ENCODE peak calls at places on chromosomes 5 and 9, in four cellular contexts. N is IMR-90, H is neuronal stem cell, V is mesenchymal stem cell. J is an unnamed sample.

GRCh38 chr9:76835571-76836283 is 70.2 kb downstream of the PRUNE2 start:
- DNase-seq in N (peak), H (no peak), V (peak), J (no peak)

GRCh38 chr5:67193479-67193878 is 3.1 kb downstream of the CD180 start:
- DNase-seq in N (no peak), H (no peak), V (no peak), J (no peak)

GRCh38 chr5:96627792-96628191 is 34.4 kb upstream of the CAST start:
- DNase-seq in N (no peak), H (no peak), V (no peak), J (no peak)

GRCh38 chr9:135077497-135078200 is 9.8 kb upstream of the OLFM1 start:
- DNase-seq in N (no peak), H (no peak), V (no peak), J (peak)

GRCh38 chr9:132609184-132609583 is 26.8 kb downstream of the BARHL1 start:
- DNase-seq in N (no peak), H (no peak), V (no peak), J (no peak)

GRCh38 chr5:79255786-79256557 is 20.0 kb downstream of the JMY start:
- DNase-seq in N (peak), H (peak), V (peak), J (peak)

GRCh38 chr9:123344273-123345096 is 11.5 kb upstream of the CRB2 start:
- DNase-seq in N (no peak), H (no peak), V (no peak), J (no peak)

GRCh38 chr9:111975709-111976108 is 79.1 kb downstream of the UGCG start:
- DNase-seq in N (no peak), H (no peak), V (no peak), J (peak)

GRCh38 chr5:43556857-43557593 is at the start of gene PAIP1:
- DNase-seq in N (peak), H (peak), V (peak), J (peak)

GRCh38 chr9:136057236-136058151 is 37.6 kb downstream of the NACC2 start:
- DNase-seq in N (no peak), H (no peak), V (no peak), J (peak)

GRCh38 chr9:109286571-109286977 is 34.3 kb downstream of the EPB41L4B start:
- DNase-seq in N (peak), H (no peak), V (no peak), J (no peak)

GRCh38 chr5:65506961-65507360 is 25.2 kb upstream of the ADAMTS6 start:
- DNase-seq in N (peak), H (no peak), V (peak), J (no peak)

GRCh38 chr9:113621309-113621791 is 157.8 kb downstream of the RGS3 start:
- DNase-seq in N (peak), H (no peak), V (peak), J (no peak)
- H3K23ac ChIP-seq in N (peak), H (no peak), V (no peak), J (no peak)

DNA sequence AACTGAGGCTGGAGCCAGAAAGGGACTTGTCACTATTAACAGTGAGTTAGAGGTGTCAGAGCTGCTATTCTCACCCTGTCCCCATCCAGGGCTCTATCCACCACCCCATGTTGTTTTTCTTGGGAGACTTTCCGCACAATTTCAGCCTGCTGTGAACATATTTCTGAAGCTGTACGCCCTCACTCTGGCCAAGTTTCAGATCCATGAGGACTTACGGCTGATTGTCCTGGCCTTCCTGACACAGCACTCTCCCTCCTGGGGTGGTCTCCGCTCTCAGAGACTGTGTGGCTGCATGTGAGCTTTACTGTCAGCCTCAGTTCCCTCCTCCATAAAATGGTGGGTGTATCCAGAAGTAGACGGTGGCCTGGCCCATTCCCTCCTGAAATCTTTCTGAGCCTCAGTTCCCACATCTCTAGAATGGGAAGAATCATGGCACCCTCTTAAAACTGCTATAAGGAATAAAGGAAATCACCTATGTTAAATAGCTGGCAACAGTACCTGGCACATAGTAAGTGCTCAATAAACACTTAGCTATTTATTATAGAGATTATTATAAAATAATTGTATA is 799 bp upstream of the IL17B start:
- DNase-seq in N (no peak), H (no peak), V (no peak), J (no peak)
- H3K27ac ChIP-seq in N (no peak), H (no peak), V (no peak), J (no peak)

GRCh38 chr5:135027699-135028615 is 6.1 kb downstream of the PITX1 start:
- DNase-seq in N (no peak), H (no peak), V (no peak), J (no peak)
- H3K23ac ChIP-seq in N (no peak), H (no peak), V (no peak), J (no peak)

GRCh38 chr9:3323714-3324113 is 202.1 kb downstream of the RFX3 start:
- DNase-seq in N (no peak), H (no peak), V (no peak), J (no peak)

DNA sequence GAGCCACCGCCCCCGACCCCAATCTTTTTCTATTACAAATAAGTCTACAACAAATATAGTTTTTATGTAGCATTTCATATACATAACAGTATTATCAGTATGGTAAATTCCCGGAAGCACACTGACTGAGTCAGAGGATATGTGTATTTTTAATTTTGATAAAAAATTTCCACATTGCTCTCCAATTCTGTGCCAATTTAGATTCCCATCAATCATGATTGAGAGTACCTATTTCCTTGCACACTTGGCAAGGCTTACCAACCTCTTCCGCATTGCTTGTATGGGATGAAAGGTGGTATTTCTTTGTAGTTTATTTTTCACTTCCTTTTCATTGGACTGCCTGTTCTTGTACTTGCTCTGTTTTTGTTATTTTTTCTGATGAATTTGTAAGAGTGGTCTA is 204.6 kb downstream of the RFX3 start:
- DNase-seq in N (no peak), H (no peak), V (no peak), J (no peak)
- H3K27ac ChIP-seq in N (no peak), H (no peak), V (no peak), J (no peak)

GRCh38 chr9:124871156-124871561 is 9.2 kb downstream of the ARPC5L start:
- DNase-seq in N (no peak), H (no peak), V (no peak), J (no peak)

GRCh38 chr9:124868511-124869465 is 6.9 kb downstream of the ARPC5L start:
- DNase-seq in N (peak), H (peak), V (peak), J (peak)

GRCh38 chr9:124869466-124869985 is 7.6 kb downstream of the ARPC5L start:
- DNase-seq in N (no peak), H (no peak), V (peak), J (no peak)

GRCh38 chr9:124870723-124871122 is 8.8 kb downstream of the ARPC5L start:
- DNase-seq in N (no peak), H (no peak), V (no peak), J (no peak)

GRCh38 chr9:124869986-124870560 is 8.1 kb downstream of the ARPC5L start:
- DNase-seq in N (peak), H (no peak), V (peak), J (no peak)
- H3K23ac ChIP-seq in N (peak), H (no peak), V (no peak), J (no peak)

GRCh38 chr9:100099722-100100042 is 639 bp downstream of the INVS start:
- DNase-seq in N (no peak), H (no peak), V (no peak), J (no peak)

GRCh38 chr9:100101608-100102007 is 2.6 kb downstream of the INVS start:
- DNase-seq in N (no peak), H (no peak), V (no peak), J (no peak)

GRCh38 chr9:100098887-100099721 is at the start of the genes ERP44 and INVS:
- DNase-seq in N (peak), H (peak), V (peak), J (peak)

GRCh38 chr9:100098241-100098886 is 436 bp downstream of the ERP44 start:
- DNase-seq in N (peak), H (peak), V (peak), J (peak)

DNA sequence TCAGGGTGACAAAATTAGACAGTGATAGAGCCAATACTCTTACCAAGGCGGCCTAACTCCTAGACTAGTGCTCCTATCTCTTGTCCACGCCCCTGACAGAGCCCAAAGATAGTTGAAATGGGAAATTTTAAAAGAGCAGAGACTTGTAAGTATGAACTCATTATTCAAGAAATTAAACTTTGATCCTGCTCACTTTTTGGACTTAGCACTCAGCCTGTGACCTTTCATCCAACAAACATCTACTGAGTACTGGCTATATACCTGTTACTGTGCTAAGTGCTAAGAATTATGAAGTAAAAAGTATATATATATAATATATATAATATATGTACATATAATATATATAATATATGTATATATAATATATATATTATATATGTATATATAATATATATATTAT is 1.2 kb downstream of the INVS start:
- DNase-seq in N (no peak), H (no peak), V (no peak), J (no peak)
- H3K27ac ChIP-seq in N (no peak), H (no peak), V (no peak), J (no peak)

GRCh38 chr9:37002036-37002412 is 32.0 kb downstream of the PAX5 start:
- DNase-seq in N (no peak), H (no peak), V (no peak), J (no peak)

GRCh38 chr9:37004424-37004935 is 29.6 kb downstream of the PAX5 start:
- DNase-seq in N (no peak), H (no peak), V (no peak), J (no peak)

GRCh38 chr9:36999728-37000333 is 34.2 kb downstream of the PAX5 start:
- DNase-seq in N (no peak), H (no peak), V (no peak), J (no peak)

GRCh38 chr9:37001461-37001860 is 32.6 kb downstream of the PAX5 start:
- DNase-seq in N (no peak), H (no peak), V (no peak), J (no peak)

DNA sequence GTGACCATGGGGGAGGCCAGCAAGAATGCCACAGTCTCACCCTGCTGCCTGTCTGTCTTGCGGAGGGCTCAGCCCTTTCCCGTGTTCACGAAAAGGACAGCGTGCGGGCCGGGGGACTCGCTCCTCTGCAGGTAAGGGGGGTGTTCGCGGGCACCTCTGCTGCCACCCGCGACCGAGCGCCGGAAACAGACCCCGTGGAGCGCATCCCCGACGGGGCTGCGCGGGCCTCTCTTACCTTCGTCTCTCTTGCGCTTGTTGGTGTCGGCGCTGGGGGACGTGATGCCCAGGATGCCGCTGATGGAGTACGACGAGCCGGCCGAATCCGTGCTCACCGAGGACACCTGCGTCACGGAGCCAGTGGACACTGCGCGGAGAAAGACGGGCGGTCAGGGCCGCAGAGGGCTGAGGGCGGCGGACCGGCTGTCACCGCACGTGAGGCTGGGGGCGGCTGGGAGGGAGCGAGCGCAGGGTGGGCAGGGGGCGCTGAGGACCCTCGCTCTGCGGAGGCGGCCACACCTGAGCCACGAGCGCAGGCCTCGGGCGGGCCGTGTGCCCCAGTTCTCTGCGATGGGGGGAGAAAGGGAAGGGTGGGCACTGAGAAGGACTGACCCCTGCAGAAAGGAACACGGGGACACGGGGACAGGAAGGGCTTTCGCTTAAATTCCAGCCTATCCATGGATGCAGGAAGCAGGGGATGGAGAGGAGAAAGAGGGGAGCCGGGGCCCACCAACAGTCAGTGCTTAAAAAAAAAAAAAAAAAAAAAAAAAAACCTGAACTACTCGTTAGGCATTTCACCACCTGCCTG is 31.5 kb downstream of the PAX5 start:
- DNase-seq in N (no peak), H (no peak), V (no peak), J (no peak)
- H3K23ac ChIP-seq in N (no peak), H (peak), V (no peak), J (no peak)

GRCh38 chr5:149714877-149715502 is 15.1 kb upstream of the PPARGC1B start:
- DNase-seq in N (no peak), H (no peak), V (no peak), J (no peak)

GRCh38 chr5:149711338-149711737 is 18.8 kb upstream of the PPARGC1B start:
- DNase-seq in N (no peak), H (no peak), V (no peak), J (no peak)

GRCh38 chr5:149708981-149709594 is 21.0 kb upstream of the PPARGC1B start:
- DNase-seq in N (no peak), H (no peak), V (no peak), J (no peak)

GRCh38 chr5:149710575-149710974 is 19.5 kb upstream of the PPARGC1B start:
- DNase-seq in N (no peak), H (no peak), V (no peak), J (no peak)

GRCh38 chr5:149712439-149713147 is 17.5 kb upstream of the PPARGC1B start:
- DNase-seq in N (no peak), H (no peak), V (no peak), J (no peak)
- H3K27ac ChIP-seq in N (no peak), H (no peak), V (no peak), J (no peak)

DNA sequence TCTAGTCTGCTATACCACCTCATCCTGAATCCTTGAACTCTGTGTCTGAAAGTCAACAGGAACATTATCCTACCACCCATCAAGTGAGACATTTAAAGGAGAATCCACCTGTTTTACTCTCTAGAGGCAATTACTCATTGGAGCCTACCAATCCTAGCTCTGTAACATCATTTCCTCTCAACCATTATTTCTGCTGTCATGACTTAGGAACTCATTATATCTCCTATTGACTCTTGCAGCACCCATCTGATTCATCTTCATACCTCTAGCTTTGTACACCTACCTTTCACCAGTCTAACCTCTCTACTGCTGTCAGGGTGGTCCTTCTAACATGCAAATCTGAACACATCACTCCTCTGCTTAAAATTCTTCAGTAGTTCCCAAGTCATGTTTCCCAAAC is 481.5 kb downstream of the NFIB start:
- DNase-seq in N (no peak), H (no peak), V (no peak), J (no peak)
- H3K23ac ChIP-seq in N (no peak), H (no peak), V (no peak), J (no peak)

GRCh38 chr5:53319306-53319705 is 161.1 kb upstream of the FST start:
- DNase-seq in N (no peak), H (no peak), V (no peak), J (no peak)
- H3K27ac ChIP-seq in N (no peak), H (no peak), V (no peak), J (no peak)